ENCODE peak calls at places on chromosome 20, in five cellular contexts. J is H4; R is EH; F is activated T-cell treated with anti-CD3 and anti-CD28 coated beads, Interleukin-2, amount 50 U/mL, for 1 hour; C is T-helper 2 cell. Y is an unnamed sample.

GRCh38 chr20:49657118-49657901 is 56.4 kb downstream of the B4GALT5 start:
- DNase-seq in R (peak; percentile 24), C (no peak), F (no peak), J (no peak), Y (no peak)

GRCh38 chr20:58586565-58587093 is 64.5 kb upstream of the STX16 start:
- DNase-seq in C (no peak), J (no peak), R (no peak), F (no peak), Y (no peak)

GRCh38 chr20:10501377-10501776 is 66.3 kb downstream of the SLX4IP start:
- DNase-seq in R (no peak), F (peak; percentile 24), C (no peak), J (peak; percentile 16), Y (no peak)

GRCh38 chr20:47676219-47676721 is 109.0 kb downstream of the SULF2 start:
- DNase-seq in F (no peak), C (no peak), R (no peak), J (no peak), Y (no peak)

GRCh38 chr20:63067266-63067635 is 60.5 kb upstream of the BHLHE23 start:
- DNase-seq in F (no peak), C (no peak), J (no peak), R (no peak), Y (no peak)

GRCh38 chr20:31824125-31824485 is 4.9 kb downstream of the MYLK2 start:
- DNase-seq in C (no peak), R (no peak), J (no peak), F (no peak), Y (no peak)

GRCh38 chr20:25081730-25082497 is at the start of gene VSX1:
- DNase-seq in C (no peak), R (no peak), F (no peak), J (no peak), Y (peak; percentile 41)

GRCh38 chr20:13284830-13285229 is 63.8 kb downstream of the ISM1 start:
- DNase-seq in F (no peak), C (no peak), J (no peak), R (peak; percentile 13), Y (no peak)

GRCh38 chr20:57985278-57985677 is 243.2 kb downstream of the ANKRD60 start:
- DNase-seq in C (no peak), J (no peak), R (no peak), F (no peak), Y (no peak)

GRCh38 chr20:52150440-52151258 is 40.9 kb downstream of the ZFP64 start:
- DNase-seq in F (no peak), R (peak; percentile 55), C (no peak), J (peak; percentile 30), Y (no peak)

GRCh38 chr20:2759603-2760360 is 40.6 kb downstream of the CPXM1 start:
- DNase-seq in F (no peak), C (no peak), J (no peak), R (no peak), Y (no peak)

GRCh38 chr20:57432874-57433491 is 41.8 kb downstream of the RBM38 start:
- DNase-seq in J (peak; percentile 71), C (peak; percentile 79), F (peak; percentile 61), R (no peak), Y (no peak)

GRCh38 chr20:63005862-63006564 is 751 bp downstream of the BHLHE23 start:
- DNase-seq in F (peak; percentile 36), C (no peak), R (peak; percentile 9), J (no peak), Y (no peak)

GRCh38 chr20:35991142-35991771 is 22.9 kb downstream of the CNBD2 start:
- DNase-seq in F (no peak), R (peak; percentile 41), J (no peak), C (no peak), Y (no peak)

GRCh38 chr20:2509794-2510193 is 1.1 kb upstream of the ZNF343 start:
- DNase-seq in R (no peak), F (no peak), C (no peak), J (no peak), Y (no peak)

GRCh38 chr20:57198359-57199072 is 67.9 kb downstream of the BMP7 start:
- DNase-seq in R (peak; percentile 33), J (no peak), F (no peak), C (no peak), Y (peak; percentile 79)

GRCh38 chr20:64232794-64233193 is 22.8 kb upstream of the PCMTD2 start:
- DNase-seq in C (no peak), J (peak; percentile 44), F (no peak), R (peak; percentile 36), Y (no peak)

GRCh38 chr20:37898301-37899104 is 4.4 kb upstream of the VSTM2L start:
- DNase-seq in J (no peak), F (no peak), R (peak; percentile 21), C (no peak), Y (no peak)

GRCh38 chr20:3698511-3699436 is 13.6 kb downstream of the SIGLEC1 start:
- DNase-seq in F (no peak), J (no peak), C (no peak), R (no peak), Y (no peak)

GRCh38 chr20:54025166-54025835 is 45.1 kb downstream of the BCAS1 start:
- DNase-seq in J (peak; percentile 14), F (no peak), C (no peak), R (no peak), Y (no peak)